ENCODE peak calls at places on chromosomes 3 and 15, in five cellular contexts. X is IMR-90, F is upper lobe of left lung, L is kidney, R is heart right ventricle. Y is an unnamed sample.

GRCh38 chr3:9409981-9410849 is 12.8 kb downstream of the SETD5 start:
- DNase-seq in F (no peak), L (no peak), X (no peak), R (no peak), Y (no peak)

GRCh38 chr15:58423205-58423604 is 8.6 kb upstream of the LIPC start:
- DNase-seq in L (no peak), X (no peak), R (no peak), F (no peak), Y (no peak)

GRCh38 chr3:175186511-175186910 is 327.4 kb downstream of the NAALADL2 start:
- DNase-seq in F (no peak), X (peak), R (no peak), L (no peak), Y (no peak)

GRCh38 chr15:29849218-29849617 is 26.9 kb upstream of the TJP1 start:
- DNase-seq in F (no peak), L (no peak), R (no peak), X (peak), Y (no peak)

GRCh38 chr3:88812576-88812975 is 294.8 kb upstream of the EPHA3 start:
- DNase-seq in F (no peak), X (peak), R (no peak), L (no peak), Y (no peak)

GRCh38 chr3:186772281-186772885 is 11.0 kb upstream of the EIF4A2 start:
- DNase-seq in L (no peak), R (no peak), F (no peak), X (no peak), Y (no peak)

GRCh38 chr15:92098869-92099268 is 245.4 kb downstream of the SLCO3A1 start:
- DNase-seq in F (no peak), L (no peak), R (no peak), X (no peak), Y (no peak)

GRCh38 chr3:120561251-120562045 is 34.7 kb upstream of the NDUFB4 start:
- DNase-seq in R (peak), F (peak), X (peak), L (peak), Y (no peak)

GRCh38 chr15:74400313-74400850 is 32.9 kb upstream of the CYP11A1 start:
- DNase-seq in L (no peak), F (no peak), X (no peak), R (no peak), Y (no peak)

GRCh38 chr3:22450785-22451400 is 699.9 kb upstream of the ZNF385D start:
- DNase-seq in F (no peak), X (no peak), R (no peak), L (no peak), Y (no peak)

GRCh38 chr15:80199366-80199765 is 46.6 kb downstream of the FAH start:
- DNase-seq in R (no peak), L (no peak), X (no peak), F (no peak), Y (no peak)

GRCh38 chr3:127953636-127954035 is 38.6 kb downstream of the KBTBD12 start:
- DNase-seq in X (peak), L (no peak), F (no peak), R (no peak), Y (no peak)

GRCh38 chr3:179224584-179224983 is 26.3 kb downstream of the KCNMB3 start:
- DNase-seq in L (no peak), F (no peak), R (no peak), X (no peak), Y (no peak)

GRCh38 chr15:48367483-48367882 is 36.3 kb downstream of the DUT start:
- DNase-seq in F (no peak), X (no peak), L (no peak), R (no peak), Y (no peak)

GRCh38 chr3:151318313-151318712 is 1.7 kb upstream of the GPR87 start:
- DNase-seq in L (no peak), X (peak), R (no peak), F (no peak), Y (no peak)

GRCh38 chr3:125357032-125357658 is 18.0 kb downstream of the ZNF148 start:
- DNase-seq in F (peak), R (peak), X (peak), L (peak), Y (no peak)

GRCh38 chr3:142004025-142004424 is 127.6 kb downstream of the ATP1B3 start:
- DNase-seq in X (no peak), F (no peak), R (no peak), L (no peak), Y (no peak)

GRCh38 chr15:74628949-74629348 is 13.3 kb downstream of the CLK3 start:
- DNase-seq in F (no peak), L (no peak), X (no peak), R (no peak), Y (no peak)

GRCh38 chr3:43181202-43181910 is 75.5 kb upstream of the POMGNT2 start:
- DNase-seq in X (no peak), F (peak), L (no peak), R (no peak), Y (no peak)

GRCh38 chr3:127458698-127459097 is 131.8 kb downstream of the TPRA1 start:
- DNase-seq in X (no peak), F (no peak), R (no peak), L (peak), Y (no peak)

GRCh38 chr3:96266395-96267187 is 547.8 kb upstream of the EPHA6 start:
- DNase-seq in X (no peak), F (no peak), L (no peak), R (no peak), Y (no peak)

GRCh38 chr15:45499426-45499825 is 23.1 kb downstream of the SLC30A4 start:
- DNase-seq in R (no peak), F (no peak), X (no peak), L (no peak), Y (no peak)

GRCh38 chr3:127425505-127426443 is 137.9 kb upstream of the PRR20G start:
- DNase-seq in F (peak), X (no peak), L (peak), R (no peak), Y (no peak)

GRCh38 chr3:139732729-139733128 is 55.0 kb upstream of the NMNAT3 start:
- DNase-seq in L (no peak), R (no peak), F (no peak), X (no peak), Y (no peak)

GRCh38 chr15:65789759-65790158 is 2.3 kb downstream of the DENND4A start:
- DNase-seq in L (no peak), F (no peak), R (no peak), X (no peak), Y (no peak)

GRCh38 chr15:79290642-79291275 is 8.2 kb downstream of the ANKRD34C start:
- DNase-seq in F (no peak), L (no peak), X (no peak), R (no peak), Y (no peak)

GRCh38 chr3:150410311-150411105 is 2.4 kb downstream of the TSC22D2 start:
- DNase-seq in F (peak), L (peak), R (peak), X (peak), Y (no peak)

GRCh38 chr15:31427411-31427810 is 100.8 kb downstream of the KLF13 start:
- DNase-seq in R (no peak), F (no peak), L (no peak), X (no peak), Y (no peak)
- TF ChIP-seq CTCF in R (no peak), F (no peak), L (no peak), X (no peak), Y (no peak)

GRCh38 chr3:64685800-64686445 is 1.9 kb downstream of the ADAMTS9 start:
- DNase-seq in R (peak), L (peak), F (peak), X (peak), Y (no peak)
- TF ChIP-seq CTCF in R (peak), L (peak), F (peak), X (peak), Y (peak)

GRCh38 chr3:129123314-129124060 is 1.9 kb upstream of the RAB43 start:
- DNase-seq in X (peak), L (no peak), F (no peak), R (no peak), Y (no peak)
- TF ChIP-seq CTCF in X (no peak), L (no peak), F (no peak), R (no peak), Y (no peak)

GRCh38 chr3:12025584-12025983 is 21.4 kb downstream of the SYN2 start:
- DNase-seq in R (no peak), L (no peak), F (no peak), X (no peak), Y (no peak)
- TF ChIP-seq CTCF in R (no peak), L (no peak), F (no peak), X (no peak), Y (no peak)

DNA sequence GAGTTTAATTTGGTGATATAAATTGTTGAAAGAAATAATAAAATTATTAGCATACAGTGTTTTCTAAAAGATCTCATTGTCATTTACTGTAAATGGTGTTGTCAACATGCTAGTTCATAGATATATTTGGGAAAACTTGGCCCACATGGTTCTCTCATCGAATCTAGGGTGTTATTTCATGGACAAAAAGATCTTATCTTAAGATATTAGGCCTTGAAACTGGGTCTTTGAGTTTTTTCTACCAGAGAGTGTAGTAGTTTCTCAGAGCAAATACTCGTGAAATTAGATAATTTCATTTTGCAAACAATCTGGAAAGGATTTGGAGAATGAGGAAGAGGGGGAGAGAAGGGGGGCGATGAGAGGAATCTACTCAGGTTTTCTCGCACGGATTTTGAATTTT is 107.9 kb downstream of the MEIS2 start:
- DNase-seq in F (no peak), L (no peak), R (no peak), X (no peak), Y (no peak)
- TF ChIP-seq CTCF in F (no peak), L (no peak), R (no peak), X (no peak), Y (no peak)

GRCh38 chr3:71989165-71989564 is 204.2 kb upstream of the PROK2 start:
- DNase-seq in R (no peak), F (no peak), X (peak), L (no peak), Y (no peak)

GRCh38 chr3:71984843-71985594 is 200.1 kb upstream of the PROK2 start:
- DNase-seq in R (no peak), L (no peak), F (no peak), X (no peak), Y (no peak)

GRCh38 chr3:71990545-71990944 is 205.6 kb upstream of the PROK2 start:
- DNase-seq in F (no peak), L (no peak), R (no peak), X (no peak), Y (no peak)

GRCh38 chr3:71987828-71988227 is 202.9 kb upstream of the PROK2 start:
- DNase-seq in X (no peak), R (no peak), F (no peak), L (no peak), Y (no peak)

DNA sequence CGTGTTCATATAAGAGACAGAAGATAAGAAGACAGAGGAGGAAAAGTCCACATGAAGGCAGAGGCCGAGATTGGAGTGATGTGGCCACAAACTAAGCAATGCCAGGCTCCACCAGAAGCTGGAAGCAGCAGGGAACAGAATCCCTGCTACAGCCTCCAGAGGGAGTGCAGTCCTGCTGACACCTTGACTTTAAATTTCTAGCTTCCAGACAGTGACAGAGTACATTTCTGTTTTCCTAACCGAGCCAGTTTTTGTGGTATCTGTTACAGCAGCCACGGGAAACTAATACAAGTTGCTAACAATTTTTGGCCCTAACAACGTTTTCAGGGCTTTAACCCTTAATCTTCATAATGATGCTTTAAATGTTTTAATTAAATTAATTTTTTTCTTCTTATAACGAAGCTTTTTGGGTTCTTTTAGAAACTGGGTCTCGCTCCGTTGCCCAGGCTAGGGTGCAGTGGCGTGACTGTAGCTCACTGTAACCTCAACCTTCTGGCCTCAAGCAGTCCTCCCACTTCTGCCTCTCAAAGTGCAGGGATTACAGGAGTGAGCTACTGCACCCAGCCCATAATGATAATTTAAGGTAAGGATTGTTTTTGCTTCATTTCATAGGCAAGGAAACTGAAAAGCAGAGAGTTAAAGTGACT is 202.3 kb upstream of the PROK2 start:
- DNase-seq in F (no peak), L (no peak), R (no peak), X (peak), Y (no peak)
- TF ChIP-seq CTCF in F (peak), L (peak), R (no peak), X (peak), Y (no peak)

DNA sequence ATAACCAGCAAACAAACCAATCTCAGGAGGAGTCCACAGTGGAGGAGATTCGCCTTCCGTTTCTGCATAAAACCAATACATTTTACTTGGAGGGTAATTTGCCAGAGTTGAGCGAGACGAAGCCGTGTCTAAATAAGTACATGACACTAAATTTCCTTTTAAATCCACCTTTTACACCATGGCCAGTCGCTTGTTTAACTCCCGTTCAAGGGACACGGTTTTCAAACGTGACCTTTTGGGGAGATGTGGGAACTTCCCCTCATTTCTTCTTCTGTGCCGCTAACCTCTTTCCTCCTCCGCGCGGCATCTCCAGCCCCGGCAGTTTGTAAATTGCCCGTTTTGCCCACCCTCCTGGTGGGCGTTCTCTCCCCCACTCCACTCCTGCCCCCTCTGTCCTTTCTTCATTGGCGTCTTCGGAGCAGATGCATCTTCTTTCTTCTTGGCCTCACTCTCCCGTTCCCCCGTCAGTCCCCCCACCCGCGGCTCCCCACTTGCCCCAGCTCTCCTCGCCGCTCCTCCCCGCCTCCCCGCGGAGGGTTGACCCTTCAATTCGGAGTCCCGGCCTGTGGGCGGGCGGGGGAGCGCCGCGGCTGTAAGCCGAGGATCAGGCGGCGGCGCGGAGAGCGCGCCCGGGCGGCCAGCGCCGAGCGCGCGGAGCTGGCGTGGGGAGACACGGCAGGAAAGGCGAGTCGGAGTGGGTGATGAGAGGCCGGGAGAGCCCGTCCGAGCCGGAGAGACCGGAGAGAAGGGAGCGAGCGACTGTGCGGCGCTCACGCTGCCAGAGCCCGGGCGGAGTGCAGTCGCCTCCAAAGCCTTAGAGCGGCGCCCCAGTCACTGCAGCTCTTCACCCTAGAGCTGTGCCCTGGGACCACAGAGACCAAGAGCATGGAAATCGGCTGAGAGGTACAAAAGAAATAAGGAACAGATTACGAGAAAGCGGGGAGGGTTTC is at the start of gene NLGN1:
- DNase-seq in R (peak), F (peak), X (peak), L (peak), Y (no peak)
- TF ChIP-seq CTCF in R (no peak), F (no peak), X (peak), L (no peak), Y (peak)

DNA sequence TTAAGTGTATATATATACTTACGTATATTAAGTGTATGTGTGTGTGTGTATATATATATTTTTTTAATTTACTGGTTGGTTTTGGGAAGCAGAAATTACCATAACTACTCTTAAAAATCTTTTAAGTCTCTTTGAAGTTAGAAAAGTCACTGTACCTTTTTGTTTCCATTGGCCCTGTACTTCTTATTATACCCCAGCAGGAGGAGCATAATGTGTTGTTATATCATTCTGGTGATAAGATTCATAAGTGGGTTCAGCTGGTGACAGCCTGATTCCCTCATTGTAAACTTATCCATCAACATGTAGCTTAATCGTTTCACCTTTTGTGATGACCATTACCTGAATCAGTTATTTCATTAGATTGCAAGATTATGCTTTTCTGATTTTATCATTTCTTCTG is 30.8 kb downstream of the MLH1 start:
- DNase-seq in F (no peak), X (peak), L (no peak), R (no peak), Y (no peak)
- TF ChIP-seq CTCF in F (peak), X (peak), L (no peak), R (no peak), Y (peak)

DNA sequence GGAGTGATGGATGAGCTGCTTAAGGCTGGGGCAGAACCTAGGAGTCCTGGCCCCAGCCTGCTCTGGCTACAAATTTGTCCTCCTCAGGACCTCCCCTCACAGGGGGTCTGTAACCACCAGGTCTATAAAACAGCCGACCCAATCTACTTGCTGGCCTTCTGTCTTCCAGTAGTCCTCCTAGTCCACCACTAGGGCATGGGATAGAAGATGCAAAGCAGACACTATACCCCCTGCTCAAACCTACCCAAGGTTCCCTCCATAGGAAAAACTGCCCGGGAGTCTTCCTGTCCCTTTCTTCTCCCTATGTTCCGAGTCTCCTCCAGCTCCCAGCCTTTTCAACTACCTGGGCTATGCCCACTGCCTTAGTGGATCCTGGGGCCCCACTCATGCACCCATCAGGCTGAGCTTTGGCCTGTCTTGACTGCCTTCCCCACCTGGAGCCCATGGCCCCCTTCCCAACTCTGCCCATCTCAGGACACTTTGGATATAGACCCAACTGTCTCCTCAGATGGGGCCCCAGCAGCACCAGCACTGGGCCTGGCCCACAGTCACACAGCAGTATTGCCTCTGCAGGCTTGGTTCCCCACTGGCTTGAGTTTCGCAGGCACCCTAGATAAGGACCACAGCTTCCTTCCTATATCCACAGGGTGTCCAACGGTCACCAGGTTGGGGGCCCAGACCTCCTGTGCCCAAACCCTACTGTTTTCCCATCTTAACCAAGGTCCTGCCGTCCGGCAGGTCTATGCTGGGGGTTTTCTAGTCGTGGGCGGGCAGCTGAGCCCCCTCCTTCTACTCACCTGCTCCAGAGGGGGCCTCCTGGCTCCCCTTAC is 1.1 kb downstream of the HYAL3 start:
- DNase-seq in F (no peak), L (no peak), R (no peak), X (no peak), Y (no peak)
- TF ChIP-seq CTCF in F (no peak), L (no peak), R (no peak), X (peak), Y (no peak)

GRCh38 chr15:62888628-62889027 is 153.9 kb upstream of the TPM1 start:
- DNase-seq in X (peak), R (no peak), F (no peak), L (no peak), Y (no peak)

GRCh38 chr15:62889141-62889661 is 153.3 kb upstream of the TPM1 start:
- DNase-seq in L (no peak), F (no peak), R (no peak), X (no peak), Y (no peak)

GRCh38 chr15:62887113-62887570 is 155.4 kb upstream of the TPM1 start:
- DNase-seq in X (peak), R (no peak), F (no peak), L (no peak), Y (no peak)

GRCh38 chr15:62883938-62884479 is 158.5 kb upstream of the TPM1 start:
- DNase-seq in X (peak), L (no peak), F (no peak), R (no peak), Y (no peak)

DNA sequence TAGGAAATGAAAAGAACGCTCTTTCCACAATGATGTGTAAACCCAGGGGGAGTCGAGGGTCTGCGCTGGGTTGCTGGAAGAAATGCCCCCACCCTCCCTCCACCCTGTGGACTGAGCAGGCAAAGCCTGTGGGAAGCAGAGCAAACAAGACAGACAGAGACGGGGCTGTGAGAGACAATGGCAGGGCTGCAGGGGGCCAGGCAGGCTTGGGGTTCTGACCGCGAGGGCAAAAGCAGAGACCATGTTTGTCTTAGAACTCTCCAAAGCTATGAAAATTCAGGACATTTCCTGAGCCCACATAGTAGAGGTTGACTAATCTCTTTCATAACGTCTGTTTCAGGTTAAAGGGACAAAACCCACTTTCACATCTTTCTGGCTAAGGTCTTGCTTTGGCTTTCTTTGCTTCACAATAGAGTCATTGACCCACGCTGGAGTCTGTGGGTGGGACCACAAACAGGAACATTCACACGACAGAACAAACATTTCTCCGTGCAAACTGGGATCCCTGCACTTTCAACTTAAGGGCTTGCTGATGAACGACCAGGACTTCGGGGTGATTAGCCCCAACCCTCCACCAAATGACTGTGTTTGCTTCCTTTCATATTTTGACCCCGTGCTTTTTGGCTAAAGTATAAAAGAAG is 156.0 kb upstream of the TPM1 start:
- DNase-seq in F (no peak), L (no peak), R (no peak), X (peak), Y (no peak)
- TF ChIP-seq CTCF in F (no peak), L (no peak), R (no peak), X (no peak), Y (no peak)

Y was measured in D721Med.